ENCODE peak calls at places on chromosomes 4 and X, in eight cellular contexts. X is B cell, W is MM.1S, Z is fibroblast of lung, M is cardiac muscle cell, O is lung, G is omental fat pad, F is ascending aorta. Q is an unnamed sample.

GRCh38 chrX:140040397-140040796 is 75.1 kb upstream of the CXorf66 start:
- DNase-seq in X (no peak), W (no peak), Z (no peak), M (no peak), O (no peak), G (no peak), F (no peak), Q (no peak)

GRCh38 chrX:81195712-81196111 is 6.0 kb downstream of the HMGN5 start:
- DNase-seq in X (peak), W (peak), Z (peak), M (peak), O (peak), G (peak), F (peak), Q (peak)

GRCh38 chr4:155543126-155543765 is 123.4 kb upstream of the GUCY1A1 start:
- DNase-seq in X (no peak), W (no peak), Z (peak), M (no peak), O (no peak), G (no peak), F (no peak), Q (no peak)

GRCh38 chr4:13484749-13485345 is 707 bp upstream of the RAB28 start:
- DNase-seq in X (no peak), W (peak), Z (peak), M (no peak), O (no peak), G (no peak), F (no peak), Q (no peak)

GRCh38 chr4:7963691-7964090 is 24.0 kb upstream of the AFAP1 start:
- DNase-seq in X (no peak), W (no peak), Z (no peak), M (no peak), O (no peak), G (no peak), F (no peak), Q (no peak)

GRCh38 chrX:9339603-9340569 is 125.0 kb upstream of the TBL1X start:
- DNase-seq in X (no peak), W (peak), Z (peak), M (no peak), O (no peak), G (no peak), F (no peak), Q (no peak)

GRCh38 chr4:177489847-177490246 is 47.6 kb upstream of the AGA start:
- DNase-seq in X (no peak), W (no peak), Z (no peak), M (no peak), O (no peak), G (no peak), F (no peak), Q (no peak)

GRCh38 chr4:185421366-185422124 is 4.2 kb downstream of the UFSP2 start:
- DNase-seq in X (no peak), W (peak), Z (peak), M (no peak), O (no peak), G (no peak), F (no peak), Q (peak)

GRCh38 chrX:104913348-104913747 is 307.1 kb downstream of the TEX13A start:
- DNase-seq in X (no peak), W (peak), Z (peak), M (peak), O (no peak), G (no peak), F (no peak), Q (no peak)

GRCh38 chr4:145735777-145736176 is 55.8 kb downstream of the C4orf51 start:
- DNase-seq in X (no peak), W (no peak), Z (no peak), M (peak), O (no peak), G (no peak), F (no peak), Q (no peak)

GRCh38 chrX:7985568-7985967 is 58.4 kb upstream of the PNPLA4 start:
- DNase-seq in X (no peak), W (no peak), Z (no peak), M (no peak), O (no peak), G (no peak), F (no peak), Q (no peak)

GRCh38 chr4:2305766-2306501 is 44.0 kb upstream of the MXD4 start:
- DNase-seq in X (no peak), W (peak), Z (no peak), M (no peak), O (peak), G (no peak), F (no peak), Q (no peak)

GRCh38 chr4:134747108-134747805 is 545.7 kb upstream of the PABPC4L start:
- DNase-seq in X (no peak), W (no peak), Z (no peak), M (no peak), O (no peak), G (no peak), F (no peak), Q (no peak)

GRCh38 chrX:152989292-152989658 is 4.6 kb downstream of the PNMA5 start:
- DNase-seq in X (peak), W (no peak), Z (no peak), M (no peak), O (no peak), G (no peak), F (no peak), Q (no peak)

GRCh38 chr4:81214518-81215218 is 354 bp downstream of the PRKG2 start:
- DNase-seq in X (no peak), W (no peak), Z (peak), M (peak), O (peak), G (no peak), F (no peak), Q (no peak)

GRCh38 chr4:85864806-85865205 is 389.9 kb downstream of the ARHGAP24 start:
- DNase-seq in X (no peak), W (no peak), Z (no peak), M (no peak), O (no peak), G (no peak), F (no peak), Q (no peak)

GRCh38 chrX:106039920-106040319 is 1.4 kb upstream of the SERPINA7 start:
- DNase-seq in X (no peak), W (peak), Z (peak), M (peak), O (no peak), G (no peak), F (no peak), Q (no peak)

GRCh38 chrX:86002076-86002896 is 45.1 kb downstream of the CHM start:
- DNase-seq in X (peak), W (peak), Z (peak), M (peak), O (no peak), G (no peak), F (no peak), Q (no peak)

GRCh38 chr4:180828455-180829018 is 1414.7 kb upstream of the TENM3 start:
- DNase-seq in X (no peak), W (peak), Z (peak), M (peak), O (no peak), G (no peak), F (no peak), Q (peak)

GRCh38 chr4:23959401-23960148 is 69.7 kb upstream of the PPARGC1A start:
- DNase-seq in X (no peak), W (no peak), Z (no peak), M (no peak), O (no peak), G (no peak), F (no peak), Q (no peak)

GRCh38 chrX:64975989-64976672 is at the start of gene ZC4H2:
- DNase-seq in X (peak), W (peak), Z (peak), M (peak), O (peak), G (no peak), F (peak), Q (peak)

GRCh38 chrX:134177527-134177926 is 59.5 kb upstream of the CCDC160 start:
- DNase-seq in X (no peak), W (no peak), Z (no peak), M (peak), O (no peak), G (no peak), F (no peak), Q (no peak)

GRCh38 chr4:38119663-38120374 is 159.6 kb downstream of the PTTG2 start:
- DNase-seq in X (no peak), W (no peak), Z (peak), M (no peak), O (no peak), G (no peak), F (no peak), Q (peak)

GRCh38 chrX:47146936-47147859 is 2.2 kb downstream of the RBM10 start:
- DNase-seq in X (no peak), W (no peak), Z (no peak), M (no peak), O (no peak), G (no peak), F (no peak), Q (no peak)

GRCh38 chrX:137999071-137999470 is 433.1 kb downstream of the ZIC3 start:
- DNase-seq in X (no peak), W (no peak), Z (no peak), M (no peak), O (no peak), G (no peak), F (no peak), Q (no peak)

GRCh38 chr4:2848449-2848848 is 4.8 kb downstream of the ADD1 start:
- DNase-seq in X (no peak), W (no peak), Z (no peak), M (no peak), O (peak), G (no peak), F (no peak), Q (no peak)

GRCh38 chr4:170853422-170854021 is 763.8 kb upstream of the AADAT start:
- DNase-seq in X (peak), W (peak), Z (no peak), M (peak), O (peak), G (no peak), F (peak), Q (no peak)

GRCh38 chr4:85963231-85963630 is 396.6 kb downstream of the MAPK10 start:
- DNase-seq in X (no peak), W (no peak), Z (peak), M (no peak), O (no peak), G (no peak), F (no peak), Q (no peak)

GRCh38 chr4:146981651-146982050 is 36.0 kb upstream of the TTC29 start:
- DNase-seq in X (no peak), W (no peak), Z (peak), M (peak), O (no peak), G (no peak), F (no peak), Q (no peak)

GRCh38 chr4:834368-835147 is 8.6 kb upstream of the CPLX1 start:
- DNase-seq in X (no peak), W (no peak), Z (no peak), M (no peak), O (no peak), G (no peak), F (no peak), Q (no peak)

GRCh38 chr4:27006247-27006603 is 145.6 kb downstream of the STIM2 start:
- DNase-seq in X (no peak), W (no peak), Z (peak), M (no peak), O (no peak), G (no peak), F (no peak), Q (no peak)

GRCh38 chrX:105114554-105115130 is 105.9 kb downstream of the TEX13A start:
- DNase-seq in X (no peak), W (no peak), Z (no peak), M (no peak), O (no peak), G (no peak), F (no peak), Q (no peak)

GRCh38 chrX:72306851-72307645 is 1.3 kb upstream of the CITED1 start:
- DNase-seq in X (peak), W (peak), Z (peak), M (peak), O (peak), G (no peak), F (peak), Q (no peak)

GRCh38 chr4:386708-387105 is 49.1 kb downstream of the ZNF141 start:
- DNase-seq in X (no peak), W (no peak), Z (no peak), M (no peak), O (no peak), G (no peak), F (no peak), Q (no peak)

GRCh38 chr4:129806986-129807385 is 711.0 kb downstream of the C4orf33 start:
- DNase-seq in X (no peak), W (no peak), Z (no peak), M (no peak), O (no peak), G (no peak), F (no peak), Q (no peak)

GRCh38 chrX:111467896-111468295 is 43.5 kb upstream of the SERTM2 start:
- DNase-seq in X (no peak), W (no peak), Z (no peak), M (peak), O (no peak), G (no peak), F (no peak), Q (no peak)

GRCh38 chrX:44935640-44936039 is 62.7 kb downstream of the KDM6A start:
- DNase-seq in X (no peak), W (no peak), Z (no peak), M (no peak), O (no peak), G (no peak), F (no peak), Q (no peak)

GRCh38 chrX:39679497-39680157 is 418.1 kb downstream of the BCOR start:
- DNase-seq in X (no peak), W (no peak), Z (no peak), M (peak), O (no peak), G (no peak), F (no peak), Q (no peak)

GRCh38 chr4:54225671-54226398 is 3.3 kb upstream of the PDGFRA start:
- DNase-seq in X (peak), W (no peak), Z (peak), M (peak), O (no peak), G (no peak), F (no peak), Q (no peak)

GRCh38 chrX:150774798-150775568 is 81.8 kb downstream of the MTMR1 start:
- DNase-seq in X (no peak), W (no peak), Z (no peak), M (no peak), O (no peak), G (no peak), F (no peak), Q (no peak)
- TF ChIP-seq CTCF in X (no peak), W (no peak), Z (no peak), M (no peak), O (no peak), G (no peak), F (no peak), Q (no peak)

GRCh38 chrX:1591102-1591862 is at the start of gene AKAP17A:
- DNase-seq in X (peak), W (peak), Z (peak), M (peak), O (peak), G (peak), F (peak), Q (peak)
- TF ChIP-seq CTCF in X (peak), W (no peak), Z (no peak), M (no peak), O (no peak), G (no peak), F (no peak), Q (no peak)

GRCh38 chr4:116058129-116058528 is 944.7 kb upstream of the NDST4 start:
- DNase-seq in X (no peak), W (no peak), Z (no peak), M (no peak), O (no peak), G (no peak), F (no peak), Q (no peak)

GRCh38 chr4:116055857-116056827 is 942.7 kb upstream of the NDST4 start:
- DNase-seq in X (no peak), W (peak), Z (peak), M (no peak), O (no peak), G (no peak), F (no peak), Q (no peak)
- TF ChIP-seq CTCF in X (no peak), W (peak), Z (no peak), M (peak), O (no peak), G (no peak), F (no peak), Q (no peak)

GRCh38 chrX:24833695-24834094 is 140.0 kb downstream of the POLA1 start:
- DNase-seq in X (no peak), W (no peak), Z (no peak), M (no peak), O (no peak), G (no peak), F (no peak), Q (no peak)

GRCh38 chrX:24837966-24838365 is 144.2 kb downstream of the POLA1 start:
- DNase-seq in X (no peak), W (no peak), Z (no peak), M (no peak), O (no peak), G (no peak), F (no peak), Q (no peak)

GRCh38 chrX:24839331-24839730 is 145.6 kb downstream of the POLA1 start:
- DNase-seq in X (no peak), W (no peak), Z (no peak), M (no peak), O (no peak), G (no peak), F (no peak), Q (no peak)

GRCh38 chrX:24842486-24842885 is 148.8 kb downstream of the POLA1 start:
- DNase-seq in X (no peak), W (no peak), Z (no peak), M (no peak), O (no peak), G (no peak), F (no peak), Q (no peak)

DNA sequence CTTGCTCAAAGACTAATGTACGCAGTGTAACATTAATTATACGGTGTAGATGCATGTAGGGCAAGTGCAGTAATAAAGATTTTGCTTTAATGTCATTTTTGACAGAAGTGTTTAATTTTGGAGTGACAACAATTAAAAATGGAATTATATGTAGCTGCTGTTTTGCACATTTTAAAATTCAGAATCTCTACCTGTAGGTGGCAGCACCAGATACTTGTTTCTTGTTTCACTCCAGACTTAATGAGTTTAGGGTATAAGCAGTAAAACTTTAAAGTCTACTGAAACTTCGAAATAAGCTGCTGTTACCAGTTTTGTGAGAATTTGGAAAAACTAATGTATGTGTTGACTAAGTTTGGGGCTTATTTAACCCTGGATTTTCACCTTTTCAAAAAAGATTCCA is 144.9 kb downstream of the POLA1 start:
- DNase-seq in X (peak), W (peak), Z (peak), M (peak), O (no peak), G (no peak), F (no peak), Q (peak)
- TF ChIP-seq CTCF in X (peak), W (peak), Z (peak), M (peak), O (no peak), G (no peak), F (peak), Q (peak)

GRCh38 chr4:55884851-55885219 is 31.4 kb downstream of the EXOC1 start:
- DNase-seq in X (no peak), W (no peak), Z (no peak), M (no peak), O (no peak), G (no peak), F (no peak), Q (no peak)

GRCh38 chr4:55884093-55884850 is 30.8 kb downstream of the EXOC1 start:
- DNase-seq in X (no peak), W (no peak), Z (no peak), M (no peak), O (no peak), G (no peak), F (no peak), Q (no peak)

GRCh38 chr4:55887594-55887993 is 34.1 kb downstream of the EXOC1 start:
- DNase-seq in X (no peak), W (no peak), Z (no peak), M (no peak), O (no peak), G (no peak), F (no peak), Q (no peak)
- TF ChIP-seq CTCF in X (no peak), W (no peak), Z (no peak), M (no peak), O (no peak), G (no peak), F (no peak), Q (no peak)

GRCh38 chr4:182643801-182644311 is 273.3 kb downstream of the DCTD start:
- DNase-seq in X (no peak), W (no peak), Z (peak), M (peak), O (no peak), G (no peak), F (no peak), Q (peak)

GRCh38 chr4:182644326-182645050 is 272.7 kb downstream of the DCTD start:
- DNase-seq in X (no peak), W (no peak), Z (no peak), M (no peak), O (no peak), G (no peak), F (no peak), Q (no peak)

GRCh38 chr4:182645511-182645910 is 271.7 kb downstream of the DCTD start:
- DNase-seq in X (no peak), W (no peak), Z (peak), M (no peak), O (no peak), G (no peak), F (no peak), Q (no peak)

GRCh38 chr4:182647901-182648300 is 269.3 kb downstream of the DCTD start:
- DNase-seq in X (no peak), W (no peak), Z (peak), M (no peak), O (no peak), G (no peak), F (no peak), Q (no peak)

DNA sequence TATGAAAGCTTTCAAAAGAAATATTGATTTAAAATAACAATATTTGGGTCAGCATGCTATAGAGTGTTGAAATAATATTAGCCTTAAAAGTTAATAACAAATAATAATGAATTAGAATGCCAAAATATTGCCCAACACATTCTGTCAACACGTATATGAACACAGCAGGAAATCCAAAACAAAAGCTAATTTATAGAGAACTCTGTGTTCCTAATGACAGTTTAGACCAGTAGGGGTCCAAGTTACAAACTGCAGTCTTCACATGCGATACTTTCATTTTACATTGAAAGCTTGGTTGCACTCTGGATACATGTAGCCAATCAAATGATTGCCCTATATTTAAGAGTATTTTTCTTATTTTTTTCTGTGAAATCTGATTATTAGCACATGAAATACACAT is 274.4 kb downstream of the DCTD start:
- DNase-seq in X (no peak), W (peak), Z (peak), M (no peak), O (no peak), G (no peak), F (no peak), Q (no peak)
- TF ChIP-seq CTCF in X (no peak), W (peak), Z (peak), M (peak), O (no peak), G (no peak), F (no peak), Q (no peak)

GRCh38 chrX:95505721-95506120 is 1178.9 kb upstream of the DIAPH2 start:
- DNase-seq in X (no peak), W (peak), Z (no peak), M (peak), O (no peak), G (no peak), F (no peak), Q (no peak)
- TF ChIP-seq CTCF in X (no peak), W (peak), Z (no peak), M (no peak), O (no peak), G (no peak), F (no peak), Q (no peak)

GRCh38 chr4:25723409-25723808 is 67.8 kb downstream of the SLC34A2 start:
- DNase-seq in X (no peak), W (no peak), Z (no peak), M (no peak), O (no peak), G (no peak), F (no peak), Q (no peak)
- TF ChIP-seq CTCF in X (no peak), W (no peak), Z (no peak), M (no peak), O (no peak), G (no peak), F (no peak), Q (no peak)

GRCh38 chrX:79477691-79478090 is 110.6 kb upstream of the ITM2A start:
- DNase-seq in X (no peak), W (no peak), Z (no peak), M (no peak), O (no peak), G (no peak), F (no peak), Q (no peak)
- TF ChIP-seq CTCF in X (no peak), W (no peak), Z (no peak), M (no peak), O (no peak), G (no peak), F (no peak), Q (no peak)